ENCODE peak calls at places on chromosomes 11 and 22, in ten cellular contexts. Y, B, X, D, S, P, O, Z, Q and L are unnamed samples.
A peak's percentile ranks its signal among the peaks of the same experiment; 100 is the strongest.

GRCh38 chr22:32411388-32411787 is 659 bp downstream of the RTCB start:
- DNase-seq in Y (no peak), D (peak; percentile 45), P (peak; percentile 54), Q (no peak), Z (no peak), S (peak; percentile 40), O (peak; percentile 16), X (no peak), B (peak; percentile 46), L (peak; percentile 24)

GRCh38 chr11:96391698-96392307 is 2.0 kb downstream of the JRKL start:
- DNase-seq in B (peak; percentile 35), P (no peak), S (no peak), D (no peak), O (no peak), X (no peak), Z (no peak), Q (no peak), Y (no peak), L (no peak)

GRCh38 chr11:47503227-47503626 is 49.7 kb downstream of the CELF1 start:
- DNase-seq in B (no peak), Z (no peak), P (no peak), X (no peak), D (no peak), Q (no peak), S (no peak), Y (no peak), O (no peak), L (no peak)

GRCh38 chr22:36329217-36330078 is 58.3 kb downstream of the MYH9 start:
- DNase-seq in B (peak; percentile 89), Q (peak; percentile 64), P (peak; percentile 78), D (peak; percentile 98), O (peak; percentile 96), Z (no peak), X (peak; percentile 75), Y (peak; percentile 92), S (peak; percentile 97), L (peak; percentile 84)

GRCh38 chr11:107682182-107682971 is 29.5 kb downstream of the SLN start:
- DNase-seq in Y (no peak), D (no peak), X (no peak), B (no peak), S (no peak), O (no peak), Z (no peak), P (no peak), Q (no peak), L (no peak)

GRCh38 chr11:129710423-129710822 is 105.2 kb upstream of the TMEM45B start:
- DNase-seq in Q (no peak), Z (no peak), O (no peak), S (no peak), X (no peak), P (no peak), D (no peak), B (no peak), Y (peak; percentile 28), L (no peak)

GRCh38 chr11:35649984-35650383 is 12.6 kb upstream of the TRIM44 start:
- DNase-seq in X (no peak), Z (no peak), Q (no peak), O (peak; percentile 32), S (peak; percentile 84), Y (no peak), B (peak; percentile 57), D (peak; percentile 68), P (no peak), L (peak; percentile 58)

GRCh38 chr11:16986434-16987204 is 27.6 kb downstream of the PLEKHA7 start:
- DNase-seq in D (no peak), S (no peak), B (no peak), O (peak; percentile 48), Z (no peak), P (peak; percentile 81), X (peak; percentile 78), Q (peak; percentile 17), Y (peak; percentile 90), L (no peak)

GRCh38 chr11:113526521-113526920 is 51.3 kb upstream of the DRD2 start:
- DNase-seq in P (no peak), O (no peak), X (no peak), B (no peak), S (no peak), Y (no peak), Q (no peak), D (no peak), Z (no peak), L (no peak)

GRCh38 chr22:19824197-19825015 is 30.3 kb downstream of the GNB1L start:
- DNase-seq in X (peak; percentile 52), Z (no peak), D (no peak), S (no peak), Q (no peak), O (no peak), Y (peak; percentile 74), P (peak; percentile 6), B (no peak), L (no peak)

GRCh38 chr11:16166571-16166970 is 189.8 kb downstream of the SOX6 start:
- DNase-seq in D (peak; percentile 21), Q (no peak), P (no peak), X (no peak), Y (no peak), Z (no peak), S (peak; percentile 69), B (no peak), O (no peak), L (no peak)

GRCh38 chr11:70314730-70315129 is 44.2 kb downstream of the PPFIA1 start:
- DNase-seq in Z (no peak), Y (no peak), X (peak; percentile 61), P (no peak), Q (no peak), B (no peak), D (no peak), S (no peak), O (no peak), L (no peak)

GRCh38 chr22:30863161-30863833 is 105.3 kb downstream of the MORC2 start:
- DNase-seq in Y (no peak), P (peak; percentile 69), S (peak; percentile 21), O (peak; percentile 7), B (no peak), Z (no peak), D (peak; percentile 23), Q (peak; percentile 52), X (no peak), L (no peak)

DNA sequence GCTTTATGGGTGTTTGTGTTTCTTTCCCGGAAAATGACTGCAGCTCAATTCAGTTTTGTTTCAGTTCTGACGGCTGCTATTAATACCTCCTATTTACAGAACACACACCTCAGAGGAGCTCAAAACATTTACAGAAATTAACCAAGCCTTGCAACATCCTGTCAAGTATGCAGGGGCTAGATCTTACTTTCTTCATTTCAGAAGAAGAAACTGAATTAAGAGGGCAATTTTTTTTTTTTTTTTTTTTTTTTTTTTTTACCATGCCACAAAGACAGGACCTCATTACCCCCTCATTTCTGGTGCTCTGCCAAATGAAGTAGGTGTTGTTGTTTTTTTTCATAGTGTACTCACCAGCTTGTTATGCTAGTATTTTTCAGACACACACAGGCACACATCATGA is 50.0 kb upstream of the BLID start:
- DNase-seq in O (peak; percentile 52), S (no peak), Z (no peak), Q (no peak), Y (no peak), X (no peak), B (peak; percentile 51), D (no peak), P (no peak), L (no peak)
- H3K4me3 ChIP-seq in O (no peak overlapping the region), S (no peak overlapping the region), Z (no peak overlapping the region), Q (no peak overlapping the region), Y (no peak overlapping the region), X (no peak overlapping the region), B (no peak overlapping the region), D (no peak overlapping the region), P (no peak overlapping the region), L (no peak overlapping the region)

GRCh38 chr22:43088979-43089717 is at the start of gene TTLL1:
- DNase-seq in B (peak; percentile 87), Q (peak; percentile 90), O (peak; percentile 91), D (peak; percentile 66), S (peak; percentile 75), Z (peak; percentile 44), P (peak; percentile 94), X (peak; percentile 95), Y (peak; percentile 95), L (peak; percentile 74)

GRCh38 chr22:43094085-43094484 is 4.9 kb upstream of the TTLL1 start:
- DNase-seq in S (peak; percentile 18), Z (no peak), X (peak; percentile 61), Y (no peak), O (no peak), P (peak; percentile 45), D (no peak), B (no peak), Q (no peak), L (no peak)

GRCh38 chr22:43088616-43088978 is 594 bp downstream of the TTLL1 start:
- DNase-seq in Z (no peak), Y (no peak), Q (no peak), X (no peak), O (no peak), S (no peak), D (no peak), B (no peak), P (no peak), L (peak; percentile 4)

GRCh38 chr22:43092085-43092484 is 2.9 kb upstream of the TTLL1 start:
- DNase-seq in P (no peak), D (no peak), B (no peak), Q (no peak), Y (no peak), S (peak; percentile 8), O (no peak), Z (no peak), X (no peak), L (no peak)

DNA sequence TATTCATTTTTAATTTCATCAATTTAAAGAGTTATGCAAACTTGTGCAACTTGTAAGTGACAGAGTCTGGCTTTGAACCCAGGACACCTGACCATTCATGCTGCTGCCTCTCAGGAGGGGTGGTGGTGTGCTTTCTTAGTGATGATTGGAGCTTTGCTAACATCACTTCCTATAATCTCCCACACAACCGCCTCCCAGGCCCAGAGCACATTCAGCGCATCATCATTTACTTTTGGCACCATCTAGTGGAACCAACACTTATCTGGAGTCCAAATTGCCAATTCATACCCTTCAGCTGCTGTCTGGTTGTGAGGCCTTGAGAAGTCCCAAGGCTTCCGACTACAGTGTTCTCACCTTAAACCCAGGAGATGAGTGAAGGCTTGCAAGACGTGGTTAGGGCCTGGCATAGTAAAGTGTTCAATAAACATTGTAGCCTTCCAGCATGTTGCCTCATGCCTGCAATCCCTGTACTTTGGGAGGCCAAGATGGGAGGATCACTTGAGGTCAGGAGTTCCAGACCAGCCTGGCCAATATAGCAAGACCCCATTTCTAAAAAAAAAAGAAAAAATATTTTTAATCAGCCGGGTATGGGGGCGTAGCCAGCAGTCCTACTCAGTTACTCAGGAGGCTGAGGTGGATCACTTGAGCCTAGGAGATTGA is 1.1 kb upstream of the TTLL1 start:
- DNase-seq in Q (peak; percentile 64), O (peak; percentile 90), S (peak; percentile 80), Z (no peak), D (peak; percentile 83), Y (peak; percentile 79), P (peak; percentile 75), B (peak; percentile 95), X (peak; percentile 62), L (peak; percentile 87)
- TF ChIP-seq CTCF in Q (peak; percentile 57), O (peak; percentile 46), S (peak; percentile 51), Z (peak; percentile 31), D (peak; percentile 43), Y (peak; percentile 29), P (peak; percentile 57), B (peak; percentile 72), X (peak; percentile 36), L (peak; percentile 41)

GRCh38 chr11:46361283-46362145 is 14.3 kb downstream of the DGKZ start:
- DNase-seq in Z (no peak), X (peak; percentile 83), D (no peak), Y (peak; percentile 90), Q (peak; percentile 50), O (peak; percentile 63), S (peak; percentile 72), P (no peak), B (peak; percentile 64), L (peak; percentile 21)
- H3K4me3 ChIP-seq in Z (peak overlapping the region; percentile 37), X (peak overlapping the region; percentile 50), D (no peak overlapping the region), Y (peak overlapping the region; percentile 21), Q (peak overlapping the region; percentile 36), O (no peak overlapping the region), S (no peak overlapping the region), P (no peak overlapping the region), B (peak overlapping the region; percentile 40), L (no peak overlapping the region)

GRCh38 chr11:132278801-132279574 is 908.6 kb downstream of the NTM start:
- DNase-seq in Y (no peak), S (peak; percentile 72), X (no peak), O (peak; percentile 38), Z (no peak), P (peak; percentile 46), Q (no peak), D (peak; percentile 68), B (peak; percentile 69), L (peak; percentile 62)
- TF ChIP-seq CTCF in Y (peak; percentile 32), S (peak; percentile 50), X (peak; percentile 42), O (peak; percentile 38), Z (no peak), P (peak; percentile 59), Q (no peak), D (peak; percentile 48), B (peak; percentile 72), L (peak; percentile 47)